ENCODE peak calls at places on chromosomes 6 and 20, in six cellular contexts. Q, Z, D, O, A and I are unnamed samples.

GRCh38 chr6:126888727-126889725 is 229.4 kb upstream of the RSPO3 start:
- DNase-seq in D (no peak), O (no peak), A (no peak), Z (no peak), Q (no peak), I (no peak)

GRCh38 chr20:3137492-3137891 is 22.2 kb downstream of the FASTKD5 start:
- DNase-seq in Q (no peak), O (no peak), A (no peak), Z (no peak), D (no peak), I (no peak)

GRCh38 chr6:113668712-113669408 is 188.3 kb upstream of the MARCKS start:
- DNase-seq in O (no peak), Q (no peak), Z (no peak), A (no peak), D (no peak), I (peak)

GRCh38 chr6:157946865-157947532 is 34.7 kb upstream of the SYNJ2 start:
- DNase-seq in A (no peak), Z (peak), Q (no peak), D (no peak), O (no peak), I (peak)

GRCh38 chr6:82554706-82555105 is 191.1 kb downstream of the TPBG start:
- DNase-seq in Q (no peak), D (no peak), A (no peak), Z (peak), O (no peak), I (no peak)

GRCh38 chr6:11491596-11491995 is 46.0 kb upstream of the TMEM170B start:
- DNase-seq in O (no peak), A (no peak), Q (no peak), D (no peak), Z (no peak), I (no peak)

GRCh38 chr6:24768361-24768760 is 6.4 kb upstream of the GMNN start:
- DNase-seq in Z (peak), A (no peak), D (no peak), O (no peak), Q (no peak), I (no peak)

GRCh38 chr6:51684038-51684437 is 403.4 kb downstream of the PKHD1 start:
- DNase-seq in D (no peak), O (no peak), Z (no peak), Q (no peak), A (no peak), I (no peak)

GRCh38 chr6:137715589-137716045 is 151.4 kb upstream of the TNFAIP3 start:
- DNase-seq in Z (peak), A (no peak), Q (no peak), D (no peak), O (no peak), I (no peak)

GRCh38 chr6:1669996-1670395 is 60.3 kb downstream of the FOXC1 start:
- DNase-seq in Q (no peak), O (no peak), D (no peak), Z (no peak), A (no peak), I (peak)

GRCh38 chr6:146914563-146915483 is 289.4 kb upstream of the STXBP5 start:
- DNase-seq in A (peak), Z (peak), O (no peak), D (no peak), Q (peak), I (no peak)

GRCh38 chr6:51007237-51007636 is 188.6 kb downstream of the TFAP2B start:
- DNase-seq in Q (no peak), A (no peak), D (no peak), O (no peak), Z (no peak), I (no peak)

GRCh38 chr6:111993342-111993741 is 60.6 kb upstream of the CCN6 start:
- DNase-seq in Z (no peak), A (no peak), O (no peak), D (no peak), Q (no peak), I (peak)

GRCh38 chr20:21315138-21315537 is 12.0 kb downstream of the XRN2 start:
- DNase-seq in A (peak), Z (peak), Q (no peak), O (no peak), D (no peak), I (peak)

GRCh38 chr20:63974402-63975200 is 4.8 kb downstream of the SAMD10 start:
- DNase-seq in D (peak), O (no peak), A (no peak), Q (no peak), Z (peak), I (peak)

GRCh38 chr6:41605649-41606048 is 32.6 kb upstream of the MDFI start:
- DNase-seq in Q (no peak), O (no peak), Z (no peak), D (no peak), A (no peak), I (no peak)

DNA sequence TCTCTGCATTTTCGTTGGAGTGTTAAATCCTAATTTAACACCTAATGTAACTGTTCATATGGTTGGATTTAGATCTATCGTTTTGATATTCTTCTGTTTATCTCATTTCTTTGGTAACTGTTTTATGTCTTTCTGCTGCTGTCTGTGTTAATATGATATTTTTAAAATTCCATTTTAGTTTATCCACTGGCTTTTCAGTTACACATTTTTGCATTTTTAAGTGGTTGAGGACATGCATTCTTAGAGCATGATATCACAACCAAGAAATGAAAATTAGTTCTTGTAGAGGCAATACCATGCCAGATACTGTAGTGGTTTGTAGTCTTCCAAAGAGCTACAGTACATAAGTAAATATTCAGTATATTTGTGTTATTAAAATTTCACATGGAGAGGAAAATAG is 58.6 kb downstream of the LIN28B start:
- DNase-seq in Q (no peak), Z (peak), A (no peak), O (no peak), D (no peak), I (no peak)
- H3K4me3 ChIP-seq in Q (no peak), Z (no peak), A (no peak), O (no peak), D (no peak), I (no peak)

DNA sequence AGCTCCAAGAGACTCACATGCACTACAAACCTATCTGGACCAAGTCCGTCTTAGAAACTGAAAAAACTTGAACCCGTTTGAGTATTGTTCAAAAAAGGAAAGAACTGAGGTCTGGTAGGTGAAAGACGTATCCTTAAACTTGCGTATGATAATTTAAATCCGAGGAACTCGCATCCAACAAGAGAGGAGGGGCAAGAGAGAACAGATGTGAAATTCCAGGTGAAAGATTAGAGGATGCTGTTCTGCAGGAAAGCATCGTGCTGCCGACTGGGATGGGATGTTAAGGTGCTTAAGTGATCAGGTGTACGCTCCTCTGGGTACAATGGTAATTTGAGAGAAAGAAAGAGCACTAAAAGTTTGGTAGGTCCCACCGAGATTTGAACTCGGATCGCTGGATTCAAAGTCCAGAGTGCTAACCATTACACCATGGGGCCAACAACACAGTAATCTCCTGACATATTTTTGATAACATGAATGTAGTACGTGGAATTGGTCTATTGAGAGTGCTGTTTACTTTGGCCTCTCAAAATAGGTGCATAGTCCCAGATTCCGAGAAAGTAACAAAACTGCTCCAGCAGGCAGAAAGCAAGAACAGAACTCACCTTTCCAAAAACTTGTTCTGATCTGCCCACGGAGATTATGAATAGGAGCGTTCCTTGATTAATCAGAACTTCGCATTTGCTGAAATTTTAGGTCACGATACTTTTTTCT is 53.5 kb upstream of the BTN3A2 start:
- DNase-seq in O (no peak), Z (peak), D (no peak), Q (no peak), A (peak), I (peak)
- TF ChIP-seq CTCF in O (no peak), Z (no peak), D (no peak), Q (no peak), A (no peak), I (no peak)

GRCh38 chr6:79985128-79985527 is 19.3 kb upstream of the TTK start:
- DNase-seq in D (no peak), Q (no peak), O (no peak), Z (no peak), A (no peak), I (peak)
- H3K4me3 ChIP-seq in D (no peak), Q (no peak), O (no peak), Z (no peak), A (no peak), I (no peak)

GRCh38 chr20:7272512-7272911 is 505.0 kb downstream of the BMP2 start:
- DNase-seq in O (no peak), A (no peak), Z (peak), Q (no peak), D (no peak), I (no peak)
- TF ChIP-seq CTCF in O (no peak), A (peak), Z (no peak), Q (no peak), D (peak), I (no peak)

GRCh38 chr6:94362061-94362864 is 942.9 kb upstream of the EPHA7 start:
- DNase-seq in Z (no peak), O (peak), D (peak), Q (no peak), A (no peak), I (no peak)

GRCh38 chr6:94367316-94367715 is 948.0 kb upstream of the EPHA7 start:
- DNase-seq in Z (no peak), O (no peak), Q (no peak), D (no peak), A (no peak), I (no peak)

DNA sequence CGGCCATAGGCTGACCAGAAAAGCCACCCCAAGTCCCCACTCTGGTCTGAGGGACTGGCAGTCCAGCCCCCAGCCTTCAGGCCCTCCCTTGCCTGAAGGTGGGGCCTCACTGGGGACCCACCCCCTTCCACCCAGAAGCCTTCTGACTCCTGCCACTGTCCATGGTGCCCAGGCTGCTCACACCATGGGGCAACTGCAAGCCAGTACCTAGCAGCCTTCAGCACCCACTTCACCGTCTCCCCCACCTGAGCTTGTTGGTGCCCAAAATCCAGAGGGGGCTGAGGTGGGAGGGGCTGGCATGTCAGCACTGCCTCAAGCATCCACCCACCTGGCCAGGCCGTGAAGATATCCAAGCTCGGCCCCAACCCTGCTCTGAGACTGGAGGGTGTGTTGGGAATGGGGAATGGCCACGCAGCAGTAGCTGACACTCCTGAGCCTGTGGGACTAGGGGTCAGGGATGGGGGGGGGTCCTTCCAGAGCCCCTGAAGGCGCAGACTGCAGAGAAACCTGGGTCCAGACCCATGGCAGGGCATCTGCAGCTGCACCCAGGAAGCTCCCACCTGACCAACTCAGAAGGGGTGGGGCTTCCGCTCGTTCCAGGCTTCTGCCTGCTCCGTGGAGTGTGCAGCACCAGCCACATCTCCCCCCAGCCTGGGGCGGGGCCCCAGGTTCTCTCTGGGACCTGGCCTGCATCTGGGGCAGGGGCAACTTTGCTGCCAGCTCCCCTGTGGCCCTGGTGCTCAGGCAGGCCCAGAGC is 942.1 kb upstream of the EPHA7 start:
- DNase-seq in O (no peak), A (no peak), Z (no peak), Q (no peak), D (no peak), I (no peak)
- H3K4me3 ChIP-seq in O (no peak), A (no peak), Z (no peak), Q (no peak), D (no peak), I (no peak)

GRCh38 chr6:19137419-19138035 is 699.6 kb upstream of the ID4 start:
- DNase-seq in Q (no peak), A (no peak), D (no peak), Z (no peak), O (no peak), I (no peak)
- TF ChIP-seq CTCF in Q (no peak), A (no peak), D (no peak), Z (no peak), O (no peak), I (no peak)